ENCODE peak calls at places on chromosomes 3 and 15, in five cellular contexts. J is fibroblast of lung, I is tibial nerve, H is GM23338, N is adrenal gland. E is an unnamed sample.

GRCh38 chr3:43169987-43170386 is 64.1 kb upstream of the POMGNT2 start:
- DNase-seq in J (no peak), I (no peak), H (no peak), N (no peak), E (no peak)

GRCh38 chr3:150407818-150408231 is 273 bp upstream of the TSC22D2 start:
- DNase-seq in J (no peak), I (peak; percentile 94), H (peak; percentile 94), N (peak; percentile 96), E (peak; percentile 95)

GRCh38 chr15:36079021-36079420 is 500.4 kb upstream of the CDIN1 start:
- DNase-seq in J (no peak), I (no peak), H (no peak), N (no peak), E (no peak)

GRCh38 chr15:87609474-87609873 is 647.1 kb downstream of the NTRK3 start:
- DNase-seq in J (peak; percentile 98), I (no peak), H (no peak), N (no peak), E (no peak)

GRCh38 chr3:171860830-171861535 is 17.8 kb downstream of the TMEM212 start:
- DNase-seq in J (peak; percentile 91), I (peak; percentile 32), H (no peak), N (peak; percentile 20), E (peak; percentile 73)

GRCh38 chr3:170555329-170555728 is 30.5 kb downstream of the SLC7A14 start:
- DNase-seq in J (peak; percentile 47), I (no peak), H (no peak), N (no peak), E (no peak)

GRCh38 chr3:114634635-114635034 is 340.8 kb downstream of the TIGIT start:
- DNase-seq in J (no peak), I (no peak), H (no peak), N (no peak), E (no peak)

GRCh38 chr15:75924576-75924975 is 20.9 kb downstream of the FBXO22 start:
- DNase-seq in J (peak; percentile 33), I (no peak), H (no peak), N (no peak), E (peak; percentile 41)

GRCh38 chr3:69385723-69386483 is at the start of gene FRMD4B:
- DNase-seq in J (peak; percentile 24), I (no peak), H (peak; percentile 71), N (peak; percentile 71), E (peak; percentile 92)

GRCh38 chr3:192417559-192418055 is 309.7 kb downstream of the FGF12 start:
- DNase-seq in J (no peak), I (no peak), H (no peak), N (no peak), E (no peak)

GRCh38 chr3:60953406-60953805 is 297.8 kb downstream of the FHIT start:
- DNase-seq in J (peak; percentile 51), I (no peak), H (no peak), N (no peak), E (no peak)

GRCh38 chr3:141321109-141321497 is 47.2 kb upstream of the ZBTB38 start:
- DNase-seq in J (peak; percentile 63), I (no peak), H (no peak), N (no peak), E (no peak)

GRCh38 chr3:73480187-73480672 is 144.5 kb downstream of the PDZRN3 start:
- DNase-seq in J (no peak), I (no peak), H (no peak), N (no peak), E (peak; percentile 68)

GRCh38 chr3:139559541-139559940 is 20.0 kb upstream of the RBP1 start:
- DNase-seq in J (peak; percentile 86), I (no peak), H (no peak), N (no peak), E (no peak)

GRCh38 chr3:188780188-188781147 is 391.3 kb upstream of the TPRG1 start:
- DNase-seq in J (peak; percentile 40), I (peak; percentile 80), H (no peak), N (peak; percentile 26), E (peak; percentile 31)

GRCh38 chr15:50144342-50145120 is 25.5 kb upstream of the ATP8B4 start:
- DNase-seq in J (no peak), I (no peak), H (no peak), N (no peak), E (no peak)

GRCh38 chr15:69067296-69067695 is 52.8 kb downstream of the NOX5 start:
- DNase-seq in J (no peak), I (no peak), H (no peak), N (no peak), E (no peak)

GRCh38 chr15:69652906-69653305 is 200.3 kb downstream of the RPLP1 start:
- DNase-seq in J (no peak), I (no peak), H (no peak), N (no peak), E (no peak)

GRCh38 chr3:189132125-189132744 is 39.5 kb upstream of the TPRG1 start:
- DNase-seq in J (peak; percentile 94), I (peak; percentile 37), H (no peak), N (peak; percentile 62), E (peak; percentile 12)

GRCh38 chr15:66220587-66220986 is 33.0 kb downstream of the MEGF11 start:
- DNase-seq in J (no peak), I (no peak), H (no peak), N (no peak), E (no peak)

DNA sequence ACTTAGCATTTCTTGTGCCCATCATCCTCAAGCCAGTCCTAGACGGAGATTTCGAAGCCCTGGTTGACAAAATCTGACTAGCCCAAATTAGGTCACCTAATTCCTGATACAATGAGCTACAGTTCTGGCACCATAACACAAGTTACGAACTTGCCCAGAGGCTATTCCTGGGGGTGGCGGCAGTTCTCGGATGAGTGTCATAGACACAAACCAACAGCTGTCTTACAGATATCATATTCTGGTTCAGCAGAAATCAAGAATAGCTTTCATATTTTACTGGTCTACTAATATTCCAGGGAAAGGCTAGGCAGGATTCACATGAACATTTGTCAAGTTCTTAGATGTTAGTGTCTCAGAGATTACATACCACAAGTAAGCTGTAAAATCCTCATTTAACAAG is 8.8 kb downstream of the ANAPC13 start:
- DNase-seq in J (peak; percentile 65), I (no peak), H (no peak), N (no peak), E (no peak)
- TF ChIP-seq CTCF in J (no peak), I (no peak), H (no peak), N (no peak), E (no peak)

DNA sequence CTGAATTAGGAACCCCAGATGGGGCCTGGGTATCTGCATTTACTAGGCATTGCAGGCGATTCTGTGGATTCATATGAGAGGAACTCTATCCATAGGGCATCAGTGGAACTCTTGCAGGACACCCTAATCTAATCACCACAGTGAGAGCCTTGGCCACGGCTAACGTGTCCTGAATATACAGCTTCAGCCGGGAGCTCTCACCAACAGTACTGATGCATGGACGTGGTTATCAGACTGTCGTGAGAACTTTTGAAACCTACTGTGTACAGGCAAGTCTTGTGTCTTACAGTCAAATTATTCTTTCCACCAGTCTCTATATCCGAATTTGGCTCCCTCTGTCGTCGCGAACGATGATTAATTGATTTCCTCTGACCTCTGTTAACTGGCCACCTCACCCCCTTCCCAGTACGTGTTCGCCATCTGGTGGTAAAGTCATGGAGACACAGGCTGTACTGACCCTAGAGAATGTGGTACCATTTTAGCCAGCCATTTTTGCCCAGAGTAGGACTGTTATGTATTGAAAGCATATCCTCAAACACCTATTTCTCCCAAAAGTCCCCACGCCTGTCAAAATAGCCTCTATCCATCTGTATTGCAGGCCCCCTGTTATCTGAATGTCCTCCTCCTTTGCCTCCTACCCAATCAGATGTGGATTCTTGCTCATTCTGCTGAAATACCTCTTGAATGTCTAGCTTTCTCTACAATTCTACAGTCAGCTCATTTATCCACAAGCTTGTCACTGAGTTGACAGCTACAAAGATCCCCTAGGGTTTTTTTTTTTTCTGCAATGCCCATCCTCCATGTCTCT is 39.7 kb downstream of the GLDN start:
- DNase-seq in J (peak; percentile 57), I (peak; percentile 60), H (peak; percentile 86), N (peak; percentile 62), E (peak; percentile 51)
- H3K4me1 ChIP-seq in J (no peaks in the 10 kb centered on the region), I (peaks cover 11% of the 10 kb centered on the region), H (no peaks in the 10 kb centered on the region), N (peaks cover 15% of the 10 kb centered on the region), E (peaks cover 11% of the 10 kb centered on the region)

GRCh38 chr15:91101356-91101920 is 1.4 kb downstream of the SV2B start:
- DNase-seq in J (no peak), I (no peak), H (no peak), N (no peak), E (no peak)

GRCh38 chr15:91102546-91103330 is 2.7 kb downstream of the SV2B start:
- DNase-seq in J (no peak), I (no peak), H (no peak), N (no peak), E (no peak)

GRCh38 chr15:91098451-91098850 is 1.6 kb upstream of the SV2B start:
- DNase-seq in J (no peak), I (no peak), H (peak; percentile 31), N (no peak), E (no peak)

GRCh38 chr15:91100561-91101355 is 701 bp downstream of the SV2B start:
- DNase-seq in J (peak; percentile 6), I (no peak), H (peak; percentile 18), N (no peak), E (no peak)

GRCh38 chr15:91099616-91100560 is at the start of gene SV2B:
- DNase-seq in J (peak; percentile 48), I (peak; percentile 21), H (peak; percentile 77), N (peak; percentile 41), E (peak; percentile 7)
- TF ChIP-seq CTCF in J (no peak), I (no peak), H (peak; percentile 38), N (no peak), E (no peak)

GRCh38 chr3:11613319-11613718 is 30.4 kb downstream of the VGLL4 start:
- DNase-seq in J (no peak), I (no peak), H (no peak), N (no peak), E (peak; percentile 42)
- H3K4me1 ChIP-seq in J (peaks cover 5% of the 10 kb centered on the region), I (peaks cover 96% of the 10 kb centered on the region), H (peaks cover 65% of the 10 kb centered on the region), N (peaks cover 45% of the 10 kb centered on the region), E (peaks cover 35% of the 10 kb centered on the region)

GRCh38 chr3:120795017-120795648 is 52.6 kb downstream of the GTF2E1 start:
- DNase-seq in J (peak; percentile 78), I (peak; percentile 86), H (peak; percentile 92), N (peak; percentile 91), E (peak; percentile 88)

GRCh38 chr3:120795959-120796358 is 53.4 kb downstream of the GTF2E1 start:
- DNase-seq in J (no peak), I (no peak), H (no peak), N (no peak), E (no peak)

GRCh38 chr3:120791958-120792357 is 49.4 kb downstream of the GTF2E1 start:
- DNase-seq in J (peak; percentile 88), I (no peak), H (no peak), N (no peak), E (no peak)

GRCh38 chr3:120793601-120794000 is 51.1 kb downstream of the GTF2E1 start:
- DNase-seq in J (no peak), I (no peak), H (no peak), N (no peak), E (no peak)

GRCh38 chr3:120791010-120791409 is 48.5 kb downstream of the GTF2E1 start:
- DNase-seq in J (no peak), I (no peak), H (no peak), N (no peak), E (no peak)
- TF ChIP-seq CTCF in J (no peak), I (no peak), H (no peak), N (no peak), E (no peak)

DNA sequence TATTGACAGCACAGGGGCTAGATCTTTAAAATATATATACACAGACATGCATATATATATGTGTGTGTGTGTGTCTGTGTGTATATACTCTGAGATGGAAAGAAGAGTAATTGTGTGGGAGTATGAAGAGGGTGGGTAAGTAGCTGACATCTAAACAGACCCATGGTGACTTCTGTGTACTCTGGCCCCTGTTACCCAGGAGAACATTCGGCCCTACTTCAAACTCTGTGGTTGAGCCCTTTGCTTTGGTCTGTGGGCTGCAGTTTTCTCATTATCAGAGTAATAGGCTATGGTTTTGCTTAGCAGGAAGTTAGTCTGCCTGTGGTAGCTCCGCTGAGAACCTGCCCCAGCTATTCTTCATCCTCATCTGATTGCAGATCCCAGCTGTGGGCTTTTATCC is 141.4 kb downstream of the RBPMS2 start:
- DNase-seq in J (peak; percentile 68), I (no peak), H (peak; percentile 25), N (no peak), E (no peak)
- H3K4me1 ChIP-seq in J (peaks cover 5% of the 10 kb centered on the region), I (peaks cover 45% of the 10 kb centered on the region), H (peaks cover 32% of the 10 kb centered on the region), N (peaks cover 33% of the 10 kb centered on the region), E (peaks cover 39% of the 10 kb centered on the region)